ENCODE peak calls at places on chromosomes 12 and 14, in seven cellular contexts. U, Y, C, V, M, T and W are unnamed samples.

GRCh38 chr12:105748806-105749600 is 389.8 kb downstream of the NUAK1 start:
- DNase-seq in Y (no peak), T (no peak), M (peak), C (peak), V (no peak), U (no peak), W (no peak)

GRCh38 chr14:48333221-48333910 is 658.0 kb upstream of the MDGA2 start:
- DNase-seq in T (no peak), U (no peak), Y (no peak), V (no peak), C (peak), M (no peak), W (no peak)

GRCh38 chr12:56020437-56021189 is at the start of gene IKZF4:
- DNase-seq in C (no peak), M (no peak), Y (no peak), V (no peak), U (no peak), T (no peak), W (no peak)

GRCh38 chr12:57166971-57167371 is 19.6 kb upstream of the LRP1-AS start:
- DNase-seq in Y (no peak), T (no peak), U (no peak), C (peak), V (no peak), M (peak), W (no peak)

GRCh38 chr14:31465113-31465512 is 7.8 kb upstream of the DTD2 start:
- DNase-seq in C (no peak), V (no peak), U (no peak), Y (no peak), T (no peak), M (no peak), W (no peak)

GRCh38 chr14:92953526-92953925 is 30.6 kb downstream of the CHGA start:
- DNase-seq in C (no peak), Y (no peak), M (no peak), T (no peak), V (no peak), U (no peak), W (no peak)

GRCh38 chr12:69085852-69086251 is 152.9 kb upstream of the CPM start:
- DNase-seq in V (no peak), C (no peak), Y (no peak), U (no peak), T (no peak), M (no peak), W (no peak)

GRCh38 chr14:71720978-71721624 is 211.1 kb upstream of the RGS6 start:
- DNase-seq in U (no peak), C (peak), Y (no peak), V (no peak), T (peak), M (peak), W (peak)

GRCh38 chr12:123237646-123238329 is 4.6 kb downstream of the MTRFR start:
- DNase-seq in T (peak), U (peak), C (peak), Y (peak), M (peak), V (peak), W (no peak)

GRCh38 chr12:65139389-65139788 is 18.3 kb upstream of the WIF1 start:
- DNase-seq in T (no peak), M (no peak), V (no peak), Y (no peak), C (no peak), U (no peak), W (no peak)

GRCh38 chr14:91144425-91145145 is 30.7 kb downstream of the DGLUCY start:
- DNase-seq in U (no peak), C (peak), T (no peak), M (peak), V (no peak), Y (no peak), W (no peak)

GRCh38 chr12:132524405-132524804 is 34.5 kb downstream of the FBRSL1 start:
- DNase-seq in M (peak), U (no peak), C (peak), V (no peak), T (no peak), Y (no peak), W (no peak)

GRCh38 chr14:22088614-22089359 is 415.2 kb upstream of the OR4E1 start:
- DNase-seq in Y (no peak), T (no peak), M (peak), U (no peak), V (no peak), C (no peak), W (no peak)

GRCh38 chr12:115135800-115136211 is 451.8 kb upstream of the TBX3 start:
- DNase-seq in M (peak), U (no peak), Y (no peak), C (peak), T (no peak), V (no peak), W (no peak)

GRCh38 chr12:52335598-52336262 is 14.5 kb upstream of the KRT83 start:
- DNase-seq in T (no peak), M (no peak), V (no peak), C (no peak), Y (no peak), U (no peak), W (no peak)

GRCh38 chr12:120157678-120158077 is 36.8 kb downstream of the GCN1 start:
- DNase-seq in U (no peak), C (no peak), Y (no peak), M (no peak), V (no peak), T (no peak), W (no peak)

GRCh38 chr12:2772370-2772769 is 22.4 kb upstream of the FKBP4 start:
- DNase-seq in V (no peak), Y (no peak), C (no peak), T (no peak), M (no peak), U (no peak), W (no peak)

GRCh38 chr14:41403360-41403759 is 203.3 kb upstream of the LRFN5 start:
- DNase-seq in U (no peak), C (no peak), Y (no peak), V (no peak), T (no peak), M (no peak), W (no peak)

GRCh38 chr12:12725086-12725955 is 8.2 kb downstream of the CDKN1B start:
- DNase-seq in M (peak), T (peak), C (peak), Y (peak), V (peak), U (peak), W (peak)

GRCh38 chr12:80979821-80980220 is 42.1 kb upstream of the LIN7A start:
- DNase-seq in C (peak), U (no peak), M (no peak), V (no peak), Y (no peak), T (no peak), W (no peak)

GRCh38 chr12:90037740-90038139 is 329.1 kb upstream of the ATP2B1 start:
- DNase-seq in V (no peak), T (no peak), Y (no peak), M (peak), C (no peak), U (no peak), W (no peak)

GRCh38 chr14:50594577-50595316 is 34.8 kb downstream of the ATL1 start:
- DNase-seq in T (no peak), U (no peak), V (no peak), Y (no peak), C (no peak), M (no peak), W (no peak)

GRCh38 chr12:90940872-90941499 is 14.0 kb downstream of the CCER1 start:
- DNase-seq in T (peak), M (peak), U (no peak), C (peak), Y (no peak), V (no peak), W (no peak)

GRCh38 chr12:99054601-99055128 is 409.6 kb downstream of the APAF1 start:
- DNase-seq in C (peak), V (no peak), Y (no peak), M (no peak), T (no peak), U (no peak), W (no peak)

GRCh38 chr12:116002890-116003536 is 274.5 kb downstream of the MED13L start:
- DNase-seq in T (no peak), M (no peak), Y (no peak), U (no peak), C (no peak), V (no peak), W (no peak)

GRCh38 chr12:127257366-127257935 is 1009.5 kb upstream of the TMEM132C start:
- DNase-seq in C (peak), U (no peak), Y (no peak), M (peak), V (no peak), T (no peak), W (no peak)

GRCh38 chr14:28756896-28757570 is 9.6 kb upstream of the FOXG1 start:
- DNase-seq in C (peak), M (peak), U (no peak), V (no peak), T (peak), Y (no peak), W (peak)

GRCh38 chr12:62732861-62733427 is 202.0 kb downstream of the PPM1H start:
- DNase-seq in C (peak), Y (no peak), M (peak), V (no peak), U (no peak), T (no peak), W (no peak)

GRCh38 chr14:46259536-46259935 is 392.0 kb downstream of the RPL10L start:
- DNase-seq in M (no peak), C (no peak), U (no peak), V (no peak), T (no peak), Y (no peak), W (no peak)

GRCh38 chr14:67285876-67286452 is 44.7 kb downstream of the PALS1 start:
- DNase-seq in C (peak), Y (no peak), M (peak), V (no peak), U (no peak), T (peak), W (no peak)